ENCODE peak calls at places on chromosomes 12 and 14, in nine cellular contexts. One of them, this sample, is unnamed.

GRCh38 chr12:12240671-12241345 is 26.0 kb downstream of the LRP6 start:
- DNase-seq in glutamatergic neuron: no peak
- DNase-seq in epithelial cell of esophagus: peak
- DNase-seq in NCI-H460: no peak
- DNase-seq in uterus: no peak
- DNase-seq in fibroblast of the conjunctiva: peak
- DNase-seq in NCI-H226: no peak
- DNase-seq in ACHN: no peak
- DNase-seq in Right ventricle myocardium superior: no peak
- DNase-seq in this sample: no peak

GRCh38 chr14:102544745-102545460 is 35.3 kb upstream of the ANKRD9 start:
- DNase-seq in glutamatergic neuron: no peak
- DNase-seq in epithelial cell of esophagus: no peak
- DNase-seq in NCI-H460: no peak
- DNase-seq in uterus: no peak
- DNase-seq in fibroblast of the conjunctiva: no peak
- DNase-seq in NCI-H226: no peak
- DNase-seq in ACHN: no peak
- DNase-seq in Right ventricle myocardium superior: no peak
- DNase-seq in this sample: no peak

GRCh38 chr14:101825797-101826196 is 64.3 kb downstream of the PPP2R5C start:
- DNase-seq in glutamatergic neuron: no peak
- DNase-seq in epithelial cell of esophagus: no peak
- DNase-seq in NCI-H460: no peak
- DNase-seq in uterus: no peak
- DNase-seq in fibroblast of the conjunctiva: no peak
- DNase-seq in NCI-H226: no peak
- DNase-seq in ACHN: no peak
- DNase-seq in Right ventricle myocardium superior: no peak
- DNase-seq in this sample: no peak

GRCh38 chr12:57467212-57467874 is 7.8 kb downstream of the GLI1 start:
- DNase-seq in glutamatergic neuron: no peak
- DNase-seq in epithelial cell of esophagus: no peak
- DNase-seq in NCI-H460: no peak
- DNase-seq in uterus: no peak
- DNase-seq in fibroblast of the conjunctiva: no peak
- DNase-seq in NCI-H226: no peak
- DNase-seq in ACHN: no peak
- DNase-seq in Right ventricle myocardium superior: no peak
- DNase-seq in this sample: no peak

GRCh38 chr12:52026267-52026666 is 19.5 kb downstream of the TAMALIN start:
- DNase-seq in glutamatergic neuron: no peak
- DNase-seq in epithelial cell of esophagus: no peak
- DNase-seq in NCI-H460: no peak
- DNase-seq in uterus: no peak
- DNase-seq in fibroblast of the conjunctiva: no peak
- DNase-seq in NCI-H226: no peak
- DNase-seq in ACHN: no peak
- DNase-seq in Right ventricle myocardium superior: no peak
- DNase-seq in this sample: no peak

GRCh38 chr12:105355752-105356151 is 25.3 kb downstream of the C12orf75 start:
- DNase-seq in glutamatergic neuron: no peak
- DNase-seq in epithelial cell of esophagus: peak
- DNase-seq in NCI-H460: no peak
- DNase-seq in uterus: no peak
- DNase-seq in fibroblast of the conjunctiva: no peak
- DNase-seq in NCI-H226: peak
- DNase-seq in ACHN: peak
- DNase-seq in Right ventricle myocardium superior: no peak
- DNase-seq in this sample: no peak

GRCh38 chr12:77232045-77232444 is 166.7 kb upstream of the E2F7 start:
- DNase-seq in glutamatergic neuron: no peak
- DNase-seq in epithelial cell of esophagus: peak
- DNase-seq in NCI-H460: no peak
- DNase-seq in uterus: peak
- DNase-seq in fibroblast of the conjunctiva: peak
- DNase-seq in NCI-H226: peak
- DNase-seq in ACHN: no peak
- DNase-seq in Right ventricle myocardium superior: no peak
- DNase-seq in this sample: no peak

GRCh38 chr14:85093631-85094330 is 436.2 kb upstream of the FLRT2 start:
- DNase-seq in glutamatergic neuron: no peak
- DNase-seq in epithelial cell of esophagus: peak
- DNase-seq in NCI-H460: no peak
- DNase-seq in uterus: no peak
- DNase-seq in fibroblast of the conjunctiva: no peak
- DNase-seq in NCI-H226: peak
- DNase-seq in ACHN: no peak
- DNase-seq in Right ventricle myocardium superior: no peak
- DNase-seq in this sample: no peak

GRCh38 chr14:100221419-100222218 is 17.3 kb upstream of the YY1 start:
- DNase-seq in glutamatergic neuron: peak
- DNase-seq in epithelial cell of esophagus: peak
- DNase-seq in NCI-H460: peak
- DNase-seq in uterus: no peak
- DNase-seq in fibroblast of the conjunctiva: no peak
- DNase-seq in NCI-H226: no peak
- DNase-seq in ACHN: no peak
- DNase-seq in Right ventricle myocardium superior: peak
- DNase-seq in this sample: no peak

GRCh38 chr12:128120035-128120434 is 146.9 kb upstream of the TMEM132C start:
- DNase-seq in glutamatergic neuron: no peak
- DNase-seq in epithelial cell of esophagus: no peak
- DNase-seq in NCI-H460: no peak
- DNase-seq in uterus: no peak
- DNase-seq in fibroblast of the conjunctiva: no peak
- DNase-seq in NCI-H226: no peak
- DNase-seq in ACHN: no peak
- DNase-seq in Right ventricle myocardium superior: no peak
- DNase-seq in this sample: no peak

GRCh38 chr14:99863059-99863458 is 69.8 kb downstream of the EML1 start:
- DNase-seq in glutamatergic neuron: no peak
- DNase-seq in epithelial cell of esophagus: no peak
- DNase-seq in NCI-H460: no peak
- DNase-seq in uterus: no peak
- DNase-seq in fibroblast of the conjunctiva: no peak
- DNase-seq in NCI-H226: no peak
- DNase-seq in ACHN: no peak
- DNase-seq in Right ventricle myocardium superior: no peak
- DNase-seq in this sample: no peak

GRCh38 chr12:113063396-113064350 is 7.1 kb downstream of the DTX1 start:
- DNase-seq in glutamatergic neuron: no peak
- DNase-seq in epithelial cell of esophagus: no peak
- DNase-seq in NCI-H460: no peak
- DNase-seq in uterus: no peak
- DNase-seq in fibroblast of the conjunctiva: no peak
- DNase-seq in NCI-H226: no peak
- DNase-seq in ACHN: no peak
- DNase-seq in Right ventricle myocardium superior: no peak
- DNase-seq in this sample: no peak

GRCh38 chr12:60101715-60102114 is 505.9 kb downstream of the SLC16A7 start:
- DNase-seq in glutamatergic neuron: no peak
- DNase-seq in epithelial cell of esophagus: peak
- DNase-seq in NCI-H460: no peak
- DNase-seq in uterus: no peak
- DNase-seq in fibroblast of the conjunctiva: no peak
- DNase-seq in NCI-H226: peak
- DNase-seq in ACHN: no peak
- DNase-seq in Right ventricle myocardium superior: no peak
- DNase-seq in this sample: no peak

GRCh38 chr12:107092669-107093546 is 441 bp downstream of the CRY1 start:
- DNase-seq in glutamatergic neuron: peak
- DNase-seq in epithelial cell of esophagus: peak
- DNase-seq in NCI-H460: peak
- DNase-seq in uterus: peak
- DNase-seq in fibroblast of the conjunctiva: no peak
- DNase-seq in NCI-H226: peak
- DNase-seq in ACHN: peak
- DNase-seq in Right ventricle myocardium superior: peak
- DNase-seq in this sample: no peak

GRCh38 chr14:81209187-81209836 is 11.4 kb downstream of the GTF2A1 start:
- DNase-seq in glutamatergic neuron: no peak
- DNase-seq in epithelial cell of esophagus: no peak
- DNase-seq in NCI-H460: no peak
- DNase-seq in uterus: no peak
- DNase-seq in fibroblast of the conjunctiva: no peak
- DNase-seq in NCI-H226: no peak
- DNase-seq in ACHN: no peak
- DNase-seq in Right ventricle myocardium superior: no peak
- DNase-seq in this sample: no peak

GRCh38 chr12:45634273-45634917 is 95.1 kb upstream of the ARID2 start:
- DNase-seq in glutamatergic neuron: no peak
- DNase-seq in epithelial cell of esophagus: peak
- DNase-seq in NCI-H460: no peak
- DNase-seq in uterus: no peak
- DNase-seq in fibroblast of the conjunctiva: no peak
- DNase-seq in NCI-H226: no peak
- DNase-seq in ACHN: no peak
- DNase-seq in Right ventricle myocardium superior: no peak
- DNase-seq in this sample: no peak

GRCh38 chr12:40819427-40820108 is 127.3 kb downstream of the CNTN1 start:
- DNase-seq in glutamatergic neuron: peak
- DNase-seq in epithelial cell of esophagus: no peak
- DNase-seq in NCI-H460: no peak
- DNase-seq in uterus: no peak
- DNase-seq in fibroblast of the conjunctiva: no peak
- DNase-seq in NCI-H226: no peak
- DNase-seq in ACHN: no peak
- DNase-seq in Right ventricle myocardium superior: no peak
- DNase-seq in this sample: no peak

GRCh38 chr12:99984271-99985128 is at the start of gene ANKS1B:
- DNase-seq in glutamatergic neuron: peak
- DNase-seq in epithelial cell of esophagus: peak
- DNase-seq in NCI-H460: peak
- DNase-seq in uterus: peak
- DNase-seq in fibroblast of the conjunctiva: no peak
- DNase-seq in NCI-H226: peak
- DNase-seq in ACHN: peak
- DNase-seq in Right ventricle myocardium superior: peak
- DNase-seq in this sample: no peak

GRCh38 chr12:19338405-19338804 is 100.9 kb upstream of the AEBP2 start:
- DNase-seq in glutamatergic neuron: no peak
- DNase-seq in epithelial cell of esophagus: no peak
- DNase-seq in NCI-H460: no peak
- DNase-seq in uterus: no peak
- DNase-seq in fibroblast of the conjunctiva: no peak
- DNase-seq in NCI-H226: no peak
- DNase-seq in ACHN: no peak
- DNase-seq in Right ventricle myocardium superior: no peak
- DNase-seq in this sample: no peak

GRCh38 chr12:1117371-1117770 is 126.3 kb downstream of the ERC1 start:
- DNase-seq in glutamatergic neuron: no peak
- DNase-seq in epithelial cell of esophagus: peak
- DNase-seq in NCI-H460: no peak
- DNase-seq in uterus: no peak
- DNase-seq in fibroblast of the conjunctiva: no peak
- DNase-seq in NCI-H226: no peak
- DNase-seq in ACHN: no peak
- DNase-seq in Right ventricle myocardium superior: no peak
- DNase-seq in this sample: no peak

GRCh38 chr14:55333785-55334485 is 62.7 kb downstream of the FBXO34 start:
- DNase-seq in glutamatergic neuron: no peak
- DNase-seq in epithelial cell of esophagus: peak
- DNase-seq in NCI-H460: no peak
- DNase-seq in uterus: no peak
- DNase-seq in fibroblast of the conjunctiva: no peak
- DNase-seq in NCI-H226: no peak
- DNase-seq in ACHN: no peak
- DNase-seq in Right ventricle myocardium superior: no peak
- DNase-seq in this sample: no peak

GRCh38 chr14:69553221-69553620 is 21.4 kb downstream of the CCDC177 start:
- DNase-seq in glutamatergic neuron: no peak
- DNase-seq in epithelial cell of esophagus: peak
- DNase-seq in NCI-H460: peak
- DNase-seq in uterus: no peak
- DNase-seq in fibroblast of the conjunctiva: peak
- DNase-seq in NCI-H226: peak
- DNase-seq in ACHN: no peak
- DNase-seq in Right ventricle myocardium superior: no peak
- DNase-seq in this sample: no peak

GRCh38 chr14:35482994-35483515 is 50.9 kb upstream of the INSM2 start:
- DNase-seq in glutamatergic neuron: no peak
- DNase-seq in epithelial cell of esophagus: no peak
- DNase-seq in NCI-H460: no peak
- DNase-seq in uterus: no peak
- DNase-seq in fibroblast of the conjunctiva: no peak
- DNase-seq in NCI-H226: no peak
- DNase-seq in ACHN: no peak
- DNase-seq in Right ventricle myocardium superior: no peak
- DNase-seq in this sample: no peak

GRCh38 chr14:102220031-102220430 is 80.3 kb downstream of the WDR20 start:
- DNase-seq in glutamatergic neuron: no peak
- DNase-seq in epithelial cell of esophagus: no peak
- DNase-seq in NCI-H460: no peak
- DNase-seq in uterus: no peak
- DNase-seq in fibroblast of the conjunctiva: no peak
- DNase-seq in NCI-H226: no peak
- DNase-seq in ACHN: no peak
- DNase-seq in Right ventricle myocardium superior: no peak
- DNase-seq in this sample: no peak

GRCh38 chr12:40216516-40217288 is 8.1 kb upstream of the LRRK2 start:
- DNase-seq in glutamatergic neuron: no peak
- DNase-seq in epithelial cell of esophagus: no peak
- DNase-seq in NCI-H460: no peak
- DNase-seq in uterus: no peak
- DNase-seq in fibroblast of the conjunctiva: no peak
- DNase-seq in NCI-H226: no peak
- DNase-seq in ACHN: no peak
- DNase-seq in Right ventricle myocardium superior: no peak
- DNase-seq in this sample: no peak

GRCh38 chr14:104244221-104245011 is 106.0 kb downstream of the KIF26A start:
- DNase-seq in glutamatergic neuron: no peak
- DNase-seq in epithelial cell of esophagus: no peak
- DNase-seq in NCI-H460: no peak
- DNase-seq in uterus: no peak
- DNase-seq in fibroblast of the conjunctiva: no peak
- DNase-seq in NCI-H226: no peak
- DNase-seq in ACHN: no peak
- DNase-seq in Right ventricle myocardium superior: no peak
- DNase-seq in this sample: no peak

GRCh38 chr12:121038861-121039654 is at the start of gene OASL:
- DNase-seq in glutamatergic neuron: no peak
- DNase-seq in epithelial cell of esophagus: peak
- DNase-seq in NCI-H460: no peak
- DNase-seq in uterus: no peak
- DNase-seq in fibroblast of the conjunctiva: peak
- DNase-seq in NCI-H226: no peak
- DNase-seq in ACHN: peak
- DNase-seq in Right ventricle myocardium superior: peak
- DNase-seq in this sample: no peak

GRCh38 chr14:57833304-57833703 is 32.6 kb downstream of the SLC35F4 start:
- DNase-seq in glutamatergic neuron: no peak
- DNase-seq in epithelial cell of esophagus: peak
- DNase-seq in NCI-H460: no peak
- DNase-seq in uterus: peak
- DNase-seq in fibroblast of the conjunctiva: peak
- DNase-seq in NCI-H226: peak
- DNase-seq in ACHN: peak
- DNase-seq in Right ventricle myocardium superior: no peak
- DNase-seq in this sample: peak

GRCh38 chr12:46667547-46667946 is 158.2 kb downstream of the SLC38A4 start:
- DNase-seq in glutamatergic neuron: no peak
- DNase-seq in epithelial cell of esophagus: peak
- DNase-seq in NCI-H460: no peak
- DNase-seq in uterus: no peak
- DNase-seq in fibroblast of the conjunctiva: no peak
- DNase-seq in NCI-H226: no peak
- DNase-seq in ACHN: no peak
- DNase-seq in Right ventricle myocardium superior: no peak
- DNase-seq in this sample: no peak